ENCODE peak calls at places on chromosome 11, in ten cellular contexts. O is adrenal gland, V is body of pancreas, L is heart left ventricle, H is K562, U is transverse colon, S is GM12891, E is A549, K is IMR-90, N is thyroid gland. A is an unnamed sample.

GRCh38 chr11:408154-409007 is 6.4 kb downstream of the SIGIRR start:
- DNase-seq in O (peak), V (no peak), L (no peak), H (no peak), U (no peak), S (no peak), E (no peak), K (no peak), N (no peak), A (no peak)

GRCh38 chr11:120527111-120527748 is 15.7 kb downstream of the GRIK4 start:
- DNase-seq in O (no peak), V (no peak), L (no peak), H (no peak), U (no peak), S (no peak), E (no peak), K (peak), N (no peak), A (no peak)

GRCh38 chr11:46710821-46711269 is 8.2 kb upstream of the F2 start:
- DNase-seq in O (peak), V (no peak), L (peak), H (no peak), U (peak), S (no peak), E (no peak), K (peak), N (peak), A (no peak)

GRCh38 chr11:28476053-28476452 is 367.9 kb downstream of the METTL15 start:
- DNase-seq in O (no peak), V (no peak), L (peak), H (no peak), U (no peak), S (no peak), E (no peak), K (no peak), N (no peak), A (no peak)

GRCh38 chr11:67397986-67398660 is 3.5 kb downstream of the PPP1CA start:
- DNase-seq in O (no peak), V (no peak), L (no peak), H (no peak), U (no peak), S (no peak), E (no peak), K (no peak), N (no peak), A (no peak)

GRCh38 chr11:118660646-118661424 is 18.6 kb downstream of the TREH start:
- DNase-seq in O (no peak), V (no peak), L (no peak), H (no peak), U (no peak), S (no peak), E (no peak), K (no peak), N (no peak), A (no peak)

GRCh38 chr11:117582491-117582890 is 214.5 kb downstream of the DSCAML1 start:
- DNase-seq in O (no peak), V (no peak), L (no peak), H (no peak), U (no peak), S (no peak), E (no peak), K (no peak), N (peak), A (no peak)

GRCh38 chr11:3837793-3838192 is 3.0 kb downstream of the RHOG start:
- DNase-seq in O (no peak), V (no peak), L (peak), H (peak), U (peak), S (no peak), E (no peak), K (no peak), N (no peak), A (peak)

GRCh38 chr11:12724301-12725046 is 50.3 kb downstream of the TEAD1 start:
- DNase-seq in O (peak), V (peak), L (peak), H (peak), U (peak), S (no peak), E (peak), K (peak), N (peak), A (peak)

GRCh38 chr11:46295312-46295995 is 18.0 kb downstream of the CREB3L1 start:
- DNase-seq in O (peak), V (peak), L (peak), H (peak), U (peak), S (peak), E (no peak), K (peak), N (peak), A (peak)

GRCh38 chr11:75852406-75853017 is 37.5 kb downstream of the UVRAG start:
- DNase-seq in O (no peak), V (no peak), L (no peak), H (no peak), U (no peak), S (no peak), E (no peak), K (no peak), N (no peak), A (no peak)

GRCh38 chr11:63592975-63593395 is 21.2 kb downstream of the PLAAT3 start:
- DNase-seq in O (no peak), V (peak), L (no peak), H (no peak), U (peak), S (no peak), E (peak), K (peak), N (peak), A (peak)

GRCh38 chr11:102971766-102972165 is 16.2 kb upstream of the MMP13 start:
- DNase-seq in O (no peak), V (no peak), L (no peak), H (no peak), U (no peak), S (no peak), E (no peak), K (peak), N (no peak), A (no peak)

GRCh38 chr11:14981507-14981906 is 9.4 kb upstream of the CALCA start:
- DNase-seq in O (no peak), V (no peak), L (no peak), H (no peak), U (no peak), S (no peak), E (no peak), K (no peak), N (peak), A (no peak)

GRCh38 chr11:7544021-7544420 is 30.2 kb downstream of the PPFIBP2 start:
- DNase-seq in O (no peak), V (no peak), L (no peak), H (no peak), U (no peak), S (no peak), E (no peak), K (no peak), N (no peak), A (no peak)

GRCh38 chr11:3984896-3985295 is 109.7 kb upstream of the RRM1 start:
- DNase-seq in O (no peak), V (no peak), L (no peak), H (peak), U (no peak), S (no peak), E (no peak), K (peak), N (no peak), A (peak)

GRCh38 chr11:32892355-32893090 is at the start of gene QSER1:
- DNase-seq in O (peak), V (peak), L (peak), H (peak), U (peak), S (peak), E (peak), K (peak), N (peak), A (peak)

GRCh38 chr11:17851697-17852096 is 117.1 kb downstream of the KCNC1 start:
- DNase-seq in O (no peak), V (no peak), L (no peak), H (no peak), U (no peak), S (no peak), E (no peak), K (no peak), N (no peak), A (no peak)

GRCh38 chr11:30149998-30150397 is 80.8 kb upstream of the FSHB start:
- DNase-seq in O (no peak), V (no peak), L (no peak), H (no peak), U (no peak), S (no peak), E (no peak), K (no peak), N (no peak), A (no peak)

GRCh38 chr11:114079406-114080072 is 20.0 kb downstream of the ZBTB16 start:
- DNase-seq in O (no peak), V (peak), L (no peak), H (no peak), U (no peak), S (no peak), E (no peak), K (no peak), N (peak), A (peak)

GRCh38 chr11:60953781-60954180 is 1.8 kb upstream of the SLC15A3 start:
- DNase-seq in O (no peak), V (no peak), L (no peak), H (no peak), U (no peak), S (no peak), E (no peak), K (peak), N (no peak), A (no peak)

GRCh38 chr11:22830082-22830414 is 447 bp upstream of the SVIP start:
- DNase-seq in O (no peak), V (no peak), L (no peak), H (no peak), U (no peak), S (no peak), E (no peak), K (no peak), N (no peak), A (no peak)

GRCh38 chr11:22832315-22833041 is 2.9 kb upstream of the SVIP start:
- DNase-seq in O (no peak), V (no peak), L (no peak), H (peak), U (no peak), S (no peak), E (peak), K (no peak), N (no peak), A (peak)

GRCh38 chr11:22828373-22828772 is 1.2 kb downstream of the SVIP start:
- DNase-seq in O (no peak), V (no peak), L (no peak), H (peak), U (no peak), S (no peak), E (no peak), K (no peak), N (no peak), A (peak)

DNA sequence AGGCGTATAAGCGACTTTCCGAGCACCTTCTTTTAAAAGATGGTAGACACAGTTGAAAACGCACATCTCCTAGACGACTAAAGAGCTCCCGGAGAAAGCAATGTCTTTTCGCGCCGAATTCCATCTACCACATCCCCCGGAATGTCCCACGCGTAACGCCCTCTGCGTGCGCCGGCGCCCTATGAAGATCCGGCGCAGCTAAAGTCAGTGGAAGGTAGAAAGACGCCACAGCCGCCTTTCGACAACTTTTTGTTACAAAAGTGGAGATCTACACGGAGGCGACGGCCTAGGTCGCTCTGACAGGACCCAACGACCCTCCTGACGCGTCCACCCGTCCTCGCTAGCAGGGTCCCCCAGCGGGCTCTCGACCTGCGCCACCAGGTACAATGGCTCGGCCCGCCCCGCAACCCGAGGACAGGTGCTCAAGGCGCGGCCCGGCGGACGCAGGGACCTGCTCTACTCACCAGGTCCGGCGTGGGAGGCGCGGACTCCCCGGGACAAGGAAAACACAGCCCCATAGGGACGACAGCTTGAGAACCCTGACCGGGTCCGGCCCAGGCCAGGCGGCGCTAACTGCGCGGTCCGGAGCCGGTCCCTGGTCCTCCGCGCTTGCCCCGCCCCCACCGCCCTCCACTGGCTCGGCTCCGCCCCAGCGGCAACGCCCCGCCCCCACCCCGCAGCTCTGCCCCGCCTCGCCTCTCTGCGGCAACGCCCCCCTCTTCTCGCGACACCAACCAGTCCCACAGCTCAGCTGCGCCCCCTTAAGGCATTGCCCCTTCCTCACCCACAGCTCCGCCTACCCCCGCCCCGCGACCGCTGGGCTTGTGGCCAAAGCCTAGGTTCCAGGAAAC is at the start of gene SVIP:
- DNase-seq in O (peak), V (peak), L (peak), H (peak), U (peak), S (peak), E (peak), K (peak), N (peak), A (peak)
- TF ChIP-seq POLR2A in O (peak), V (peak), L (no peak), H (peak), U (peak), S (peak), E (peak), K (no peak), N (no peak), A (peak)

DNA sequence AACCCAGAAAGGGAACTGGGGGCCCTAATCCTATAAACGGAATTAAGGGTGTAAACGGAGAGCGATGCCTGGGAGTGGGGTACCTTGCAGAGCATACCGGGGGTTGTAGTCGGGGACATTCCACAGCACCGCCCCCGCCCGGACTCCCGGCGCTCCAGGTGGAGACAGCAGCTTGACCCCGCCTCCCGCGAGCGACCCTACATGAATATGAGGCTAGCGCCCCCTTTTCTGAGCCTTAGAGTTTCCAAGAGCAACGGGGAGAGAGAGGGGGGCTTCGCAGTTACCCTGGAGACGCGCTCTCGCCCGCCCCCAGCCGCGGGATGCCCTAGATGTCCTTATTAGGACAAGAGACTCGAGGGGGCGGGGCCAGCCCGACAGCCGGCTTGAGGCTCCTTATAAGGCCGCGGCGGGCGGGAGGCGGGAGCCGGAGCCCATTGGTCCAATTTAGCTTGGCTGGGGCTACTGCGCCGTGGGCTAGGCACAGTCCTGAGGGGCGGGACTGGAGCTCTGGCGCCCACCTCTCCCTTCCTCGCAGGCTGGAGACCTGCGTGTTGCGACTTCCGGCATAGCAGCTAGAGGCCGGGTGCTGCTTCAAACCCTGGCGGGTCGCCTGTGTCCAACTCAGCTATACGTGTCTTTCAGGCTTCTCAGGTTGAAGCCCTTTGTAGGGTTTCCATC is 960 bp upstream of the MUS81 start:
- DNase-seq in O (peak), V (peak), L (peak), H (peak), U (peak), S (peak), E (peak), K (peak), N (peak), A (peak)
- TF ChIP-seq POLR2A in O (peak), V (peak), L (peak), H (peak), U (peak), S (peak), E (peak), K (peak), N (peak), A (peak)

GRCh38 chr11:35066783-35067476 is 72.0 kb upstream of the CD44 start:
- DNase-seq in O (no peak), V (no peak), L (no peak), H (no peak), U (peak), S (no peak), E (no peak), K (no peak), N (no peak), A (no peak)
- TF ChIP-seq POLR2A in O (no peak), V (no peak), L (no peak), H (no peak), U (no peak), S (no peak), E (no peak), K (no peak), N (no peak), A (no peak)

GRCh38 chr11:11667056-11667455 is 45.3 kb upstream of the GALNT18 start:
- DNase-seq in O (no peak), V (no peak), L (no peak), H (no peak), U (no peak), S (no peak), E (no peak), K (no peak), N (no peak), A (peak)

GRCh38 chr11:11670582-11670981 is 48.8 kb upstream of the GALNT18 start:
- DNase-seq in O (no peak), V (no peak), L (no peak), H (no peak), U (no peak), S (no peak), E (no peak), K (no peak), N (no peak), A (no peak)

GRCh38 chr11:11669447-11669846 is 47.6 kb upstream of the GALNT18 start:
- DNase-seq in O (no peak), V (no peak), L (no peak), H (no peak), U (no peak), S (no peak), E (no peak), K (no peak), N (no peak), A (no peak)

GRCh38 chr11:11668781-11669180 is 47.0 kb upstream of the GALNT18 start:
- DNase-seq in O (no peak), V (no peak), L (no peak), H (no peak), U (no peak), S (no peak), E (no peak), K (no peak), N (no peak), A (no peak)

DNA sequence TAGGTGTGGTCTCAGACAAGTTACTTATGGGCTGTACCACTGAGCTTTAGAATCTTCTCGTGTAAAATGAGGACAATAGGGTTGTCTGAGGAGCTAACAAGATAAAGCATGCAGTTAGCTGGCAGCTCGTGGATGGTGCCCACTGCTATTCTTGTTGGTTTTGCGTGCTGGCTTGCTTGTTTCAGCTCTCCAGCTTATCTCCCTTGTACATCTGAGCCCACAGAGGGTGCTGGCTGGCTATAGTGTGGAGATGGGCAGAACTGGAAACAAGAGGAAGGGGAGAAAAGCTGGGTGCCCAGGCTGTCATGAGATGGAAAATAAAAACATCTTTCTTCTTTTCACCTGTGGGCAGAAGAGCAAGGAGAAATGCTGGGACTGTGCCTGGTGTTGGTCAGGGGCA is 46.5 kb upstream of the GALNT18 start:
- DNase-seq in O (no peak), V (no peak), L (no peak), H (no peak), U (no peak), S (no peak), E (no peak), K (no peak), N (no peak), A (no peak)
- TF ChIP-seq POLR2A in O (no peak), V (no peak), L (no peak), H (no peak), U (no peak), S (no peak), E (no peak), K (no peak), N (no peak), A (no peak)

GRCh38 chr11:57567512-57568329 is at the start of gene UBE2L6:
- DNase-seq in O (peak), V (peak), L (peak), H (peak), U (peak), S (peak), E (peak), K (no peak), N (peak), A (peak)
- TF ChIP-seq POLR2A in O (no peak), V (peak), L (no peak), H (no peak), U (no peak), S (no peak), E (peak), K (no peak), N (no peak), A (peak)

DNA sequence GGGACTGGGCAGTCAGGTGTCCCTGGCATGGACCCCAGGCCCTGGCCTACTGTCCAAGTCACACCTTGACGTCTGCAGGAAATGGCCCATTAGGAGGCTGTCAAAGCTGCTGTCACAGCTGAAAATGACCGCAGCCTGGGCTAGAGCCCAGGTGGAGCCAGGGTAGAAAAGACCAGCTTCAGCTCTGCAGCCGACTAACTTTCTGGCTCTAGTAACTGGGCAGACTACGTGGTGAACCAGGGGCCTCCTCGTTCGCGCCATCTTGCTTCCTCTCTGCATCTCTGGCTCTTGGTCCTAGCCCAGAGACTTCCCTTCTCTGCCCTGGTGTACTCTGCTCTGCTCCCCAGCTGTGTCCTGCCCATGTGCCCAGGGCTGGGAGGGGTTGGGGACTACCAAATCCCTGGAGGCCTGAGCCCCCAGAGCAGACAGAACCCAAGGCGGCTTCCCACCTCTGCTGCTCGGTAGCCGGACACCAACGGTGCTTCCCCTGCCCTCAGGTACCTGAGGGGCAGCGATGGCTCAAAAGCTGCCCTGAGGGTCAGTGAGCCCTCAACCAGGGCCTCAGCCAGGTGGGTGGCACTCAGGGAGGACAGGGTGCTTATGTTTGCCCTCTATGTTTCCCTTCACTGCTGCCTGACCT is 19.7 kb downstream of the SART1 start:
- DNase-seq in O (no peak), V (no peak), L (no peak), H (no peak), U (no peak), S (no peak), E (no peak), K (no peak), N (no peak), A (no peak)
- TF ChIP-seq POLR2A in O (no peak), V (no peak), L (no peak), H (no peak), U (no peak), S (no peak), E (no peak), K (no peak), N (no peak), A (no peak)

DNA sequence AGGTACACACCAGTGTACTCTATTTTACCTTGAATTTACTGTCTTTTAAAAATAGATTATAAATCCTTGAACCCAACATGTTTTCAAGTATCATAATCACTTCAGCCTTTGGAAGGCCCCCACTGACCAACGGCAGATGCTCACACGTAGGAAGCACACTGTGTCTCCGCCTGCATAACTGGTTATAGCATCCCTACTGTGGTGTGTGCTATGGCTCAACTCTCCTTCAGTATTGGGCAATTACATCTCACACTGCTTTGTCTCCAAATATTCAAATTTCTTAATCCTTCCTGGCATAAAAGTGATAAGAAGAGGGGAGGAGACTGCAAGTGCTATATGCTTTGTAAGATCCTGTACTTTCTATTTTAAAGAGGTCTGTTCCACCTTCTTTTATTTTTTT is 165.7 kb downstream of the CADM1 start:
- DNase-seq in O (no peak), V (no peak), L (no peak), H (no peak), U (no peak), S (no peak), E (no peak), K (no peak), N (no peak), A (no peak)
- TF ChIP-seq POLR2A in O (no peak), V (no peak), L (no peak), H (no peak), U (no peak), S (no peak), E (no peak), K (no peak), N (no peak), A (no peak)